ENCODE peak calls at places on chromosomes 5 and 9, in nine cellular contexts. R, W, P, T, C, H, Z, D and I are unnamed samples.

GRCh38 chr5:34048143-34048542 is 5.1 kb upstream of the C1QTNF3 start:
- DNase-seq in R (no peak), W (no peak), P (no peak), T (no peak), C (no peak), H (no peak), Z (no peak), D (no peak), I (no peak)

GRCh38 chr5:72815580-72816296 is 723 bp upstream of the TNPO1 start:
- DNase-seq in R (no peak), W (no peak), P (no peak), T (no peak), C (no peak), H (no peak), Z (no peak), D (no peak), I (no peak)

GRCh38 chr5:143213851-143214363 is 189.6 kb downstream of the NR3C1 start:
- DNase-seq in R (peak), W (no peak), P (no peak), T (no peak), C (no peak), H (no peak), Z (no peak), D (no peak), I (no peak)

GRCh38 chr9:137390553-137391410 is 32.2 kb downstream of the EXD3 start:
- DNase-seq in R (no peak), W (no peak), P (peak), T (no peak), C (no peak), H (no peak), Z (peak), D (no peak), I (no peak)

GRCh38 chr9:107784235-107784958 is 294.8 kb upstream of the KLF4 start:
- DNase-seq in R (peak), W (peak), P (no peak), T (no peak), C (no peak), H (peak), Z (no peak), D (peak), I (no peak)

GRCh38 chr9:130292104-130292503 is 26.5 kb downstream of the HMCN2 start:
- DNase-seq in R (no peak), W (no peak), P (no peak), T (no peak), C (no peak), H (peak), Z (no peak), D (no peak), I (no peak)

GRCh38 chr9:134984372-134985240 is 66.9 kb upstream of the FCN1 start:
- DNase-seq in R (no peak), W (no peak), P (peak), T (no peak), C (no peak), H (no peak), Z (no peak), D (no peak), I (peak)

GRCh38 chr5:80620206-80620605 is 34.2 kb upstream of the MSH3 start:
- DNase-seq in R (peak), W (no peak), P (no peak), T (no peak), C (no peak), H (no peak), Z (no peak), D (no peak), I (no peak)

GRCh38 chr9:33162721-33163311 is 4.3 kb downstream of the B4GALT1 start:
- DNase-seq in R (peak), W (peak), P (no peak), T (peak), C (no peak), H (peak), Z (no peak), D (no peak), I (no peak)

GRCh38 chr5:73437126-73438047 is 11.2 kb downstream of the FOXD1 start:
- DNase-seq in R (peak), W (no peak), P (no peak), T (no peak), C (no peak), H (no peak), Z (no peak), D (peak), I (no peak)

GRCh38 chr9:126068534-126069230 is 257.9 kb upstream of the MVB12B start:
- DNase-seq in R (no peak), W (no peak), P (no peak), T (no peak), C (no peak), H (no peak), Z (no peak), D (no peak), I (no peak)

GRCh38 chr5:9610344-9610743 is 19.8 kb downstream of the TAS2R1 start:
- DNase-seq in R (no peak), W (no peak), P (no peak), T (no peak), C (no peak), H (no peak), Z (no peak), D (no peak), I (no peak)

GRCh38 chr5:152607393-152608165 is 202.5 kb upstream of the NMUR2 start:
- DNase-seq in R (no peak), W (no peak), P (no peak), T (no peak), C (no peak), H (no peak), Z (no peak), D (no peak), I (no peak)

GRCh38 chr5:144189800-144190429 is 19.2 kb downstream of the KCTD16 start:
- DNase-seq in R (peak), W (no peak), P (no peak), T (peak), C (peak), H (no peak), Z (no peak), D (no peak), I (peak)

DNA sequence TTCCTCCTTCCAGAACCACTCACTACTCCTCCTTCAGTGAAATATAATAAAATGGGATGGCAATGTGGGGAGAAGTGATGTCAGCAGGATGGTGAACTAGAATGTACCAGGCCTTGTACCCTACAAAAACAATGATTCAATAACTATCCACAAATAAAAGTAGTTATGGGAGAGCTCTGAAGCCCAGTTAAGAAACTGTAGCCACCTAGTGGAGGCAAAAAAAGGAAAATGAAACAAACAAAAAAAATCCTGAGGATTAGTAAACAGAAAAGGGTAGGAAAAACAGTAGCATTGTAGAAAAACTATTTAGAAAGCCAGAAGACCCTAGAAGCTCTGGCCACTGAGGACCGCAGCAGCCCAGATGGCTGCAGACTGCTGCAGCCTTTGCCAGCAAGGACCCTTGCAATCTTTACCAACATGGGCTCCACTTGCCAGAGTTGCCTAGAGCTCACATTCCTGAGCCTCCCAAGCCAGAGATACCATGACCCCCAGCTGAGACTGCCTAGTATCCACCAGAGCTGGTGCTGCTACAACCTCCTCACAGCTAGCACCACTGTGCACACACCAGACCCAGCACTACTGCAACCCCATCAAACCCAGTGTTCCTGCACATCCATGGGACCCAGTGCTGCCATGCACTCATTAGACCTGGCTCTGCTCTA is 259.7 kb upstream of the MSX2 start:
- DNase-seq in R (no peak), W (no peak), P (no peak), T (no peak), C (no peak), H (no peak), Z (no peak), D (no peak), I (no peak)
- TF ChIP-seq CTCF in R (no peak), W (no peak), P (no peak), T (no peak), C (no peak), H (no peak), Z (no peak), D (peak), I (no peak)

GRCh38 chr9:69376651-69377050 is 51.6 kb downstream of the ENTREP1 start:
- DNase-seq in R (peak), W (peak), P (no peak), T (peak), C (no peak), H (peak), Z (no peak), D (no peak), I (no peak)
- H3K27ac ChIP-seq in R (no peak), W (no peak), P (no peak), T (peak), C (no peak), H (peak), Z (no peak), D (no peak), I (peak)

DNA sequence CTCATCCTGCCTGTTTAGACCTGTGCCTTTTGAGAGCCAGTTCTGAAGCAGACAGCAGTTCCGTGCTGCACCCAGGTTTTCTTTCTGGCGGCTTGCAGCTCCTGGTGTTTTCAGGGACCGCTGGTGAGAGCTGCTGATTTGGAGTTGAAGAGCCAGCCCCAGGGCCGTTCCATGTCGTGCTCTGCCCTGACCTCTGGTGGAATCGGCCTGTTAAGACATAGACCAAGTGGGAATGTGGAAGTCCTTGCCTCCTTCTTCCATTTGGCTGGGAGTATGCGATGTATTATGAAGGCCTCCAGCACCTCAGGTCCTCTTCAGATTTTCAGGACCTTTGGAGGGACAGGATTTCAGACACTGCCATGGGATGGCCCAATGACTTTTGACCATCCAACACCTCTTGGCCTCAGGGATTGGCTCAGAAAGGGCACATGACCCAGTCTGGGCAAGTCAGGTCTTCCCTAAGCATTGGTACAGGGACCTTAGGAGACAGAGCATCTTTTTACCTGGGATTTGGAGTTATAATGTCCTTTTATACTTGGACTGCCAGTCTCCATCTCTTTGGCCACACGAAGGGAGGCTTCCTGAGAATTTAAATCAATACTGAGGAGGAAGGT is 136.1 kb upstream of the CLINT1 start:
- DNase-seq in R (peak), W (peak), P (peak), T (peak), C (peak), H (peak), Z (peak), D (peak), I (peak)
- TF ChIP-seq CTCF in R (peak), W (peak), P (peak), T (peak), C (peak), H (peak), Z (peak), D (peak), I (peak)

GRCh38 chr5:177452688-177453638 is 6.3 kb downstream of the PRR7 start:
- DNase-seq in R (no peak), W (no peak), P (no peak), T (no peak), C (no peak), H (no peak), Z (peak), D (no peak), I (no peak)
- H3K27ac ChIP-seq in R (no peak), W (no peak), P (no peak), T (no peak), C (no peak), H (no peak), Z (peak), D (no peak), I (no peak)

GRCh38 chr9:78114581-78114980 is 83.0 kb upstream of the GNAQ start:
- DNase-seq in R (no peak), W (no peak), P (no peak), T (no peak), C (no peak), H (no peak), Z (no peak), D (no peak), I (no peak)

GRCh38 chr9:78109075-78109474 is 77.5 kb upstream of the GNAQ start:
- DNase-seq in R (no peak), W (no peak), P (no peak), T (no peak), C (no peak), H (no peak), Z (no peak), D (no peak), I (no peak)

GRCh38 chr9:78118742-78119473 is 87.3 kb upstream of the GNAQ start:
- DNase-seq in R (peak), W (no peak), P (no peak), T (no peak), C (no peak), H (no peak), Z (no peak), D (no peak), I (no peak)

GRCh38 chr9:78112004-78112403 is 80.4 kb upstream of the GNAQ start:
- DNase-seq in R (no peak), W (no peak), P (no peak), T (no peak), C (no peak), H (no peak), Z (no peak), D (no peak), I (no peak)

DNA sequence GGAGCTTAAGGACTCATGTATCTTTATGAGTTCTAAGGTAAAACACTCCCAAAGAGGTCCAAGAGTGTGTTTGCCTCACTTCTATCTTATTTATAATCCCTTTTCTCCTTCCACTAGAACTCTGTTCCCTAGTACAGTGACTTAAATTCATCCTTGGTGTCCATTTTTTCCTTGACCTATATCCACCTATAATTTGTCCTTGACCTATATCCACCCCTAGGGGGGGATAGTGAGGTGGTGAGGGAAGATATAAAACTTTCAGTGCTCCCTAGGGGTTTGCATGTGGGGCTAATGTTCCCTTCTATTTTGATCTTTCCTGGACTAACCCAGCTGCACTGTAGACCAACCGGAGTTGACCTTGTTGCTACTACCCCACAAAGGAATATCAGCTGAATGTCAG is 83.5 kb upstream of the GNAQ start:
- DNase-seq in R (no peak), W (no peak), P (no peak), T (no peak), C (no peak), H (no peak), Z (no peak), D (no peak), I (no peak)
- TF ChIP-seq CTCF in R (peak), W (no peak), P (peak), T (no peak), C (peak), H (no peak), Z (peak), D (peak), I (no peak)

GRCh38 chr9:120870206-120870605 is 6.8 kb downstream of the PHF19 start:
- DNase-seq in R (no peak), W (no peak), P (no peak), T (no peak), C (no peak), H (no peak), Z (no peak), D (no peak), I (peak)
- H3K27ac ChIP-seq in R (no peak), W (no peak), P (no peak), T (peak), C (no peak), H (no peak), Z (peak), D (no peak), I (peak)

DNA sequence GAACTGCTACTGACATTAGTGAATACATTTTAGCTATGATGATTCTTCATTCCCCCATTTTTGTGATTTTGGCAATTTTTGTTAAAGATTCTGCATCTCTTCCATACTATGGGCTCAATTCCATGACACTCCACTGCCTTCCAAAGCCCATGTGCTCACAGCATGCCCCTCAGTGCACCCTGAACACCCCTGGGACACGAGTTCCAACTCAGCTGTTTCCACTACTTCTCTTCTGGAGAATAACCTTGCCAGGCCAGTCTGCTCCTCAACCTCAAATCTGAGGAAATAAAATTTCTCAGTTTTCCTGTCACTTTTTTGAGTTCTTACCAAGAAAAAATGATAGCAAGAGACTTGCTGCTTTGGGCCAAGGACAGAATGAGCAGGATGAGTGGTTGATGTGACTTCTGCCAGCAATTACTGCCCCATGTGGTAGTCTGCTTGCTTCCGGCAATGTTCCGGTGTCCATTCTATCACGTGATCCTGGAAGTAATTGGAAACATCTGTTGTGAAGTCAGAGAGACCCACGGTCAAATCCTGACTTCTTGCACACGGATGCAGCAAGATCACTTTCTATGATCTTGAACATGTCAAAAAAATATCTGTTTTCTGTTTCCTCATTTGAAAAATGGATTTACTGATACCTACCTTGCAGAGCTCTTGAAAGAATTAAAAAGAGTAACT is 58.3 kb downstream of the EGFLAM start:
- DNase-seq in R (peak), W (peak), P (peak), T (no peak), C (no peak), H (no peak), Z (no peak), D (no peak), I (no peak)
- TF ChIP-seq CTCF in R (no peak), W (no peak), P (peak), T (no peak), C (no peak), H (no peak), Z (no peak), D (no peak), I (no peak)

GRCh38 chr9:86600977-86601376 is 246.8 kb upstream of the TUT7 start:
- DNase-seq in R (no peak), W (no peak), P (no peak), T (no peak), C (no peak), H (no peak), Z (no peak), D (no peak), I (no peak)

GRCh38 chr9:86601697-86602096 is 247.5 kb upstream of the TUT7 start:
- DNase-seq in R (peak), W (no peak), P (no peak), T (no peak), C (no peak), H (no peak), Z (no peak), D (no peak), I (no peak)

GRCh38 chr9:86600291-86600690 is 246.1 kb upstream of the TUT7 start:
- DNase-seq in R (peak), W (no peak), P (no peak), T (no peak), C (no peak), H (no peak), Z (no peak), D (no peak), I (no peak)

GRCh38 chr9:86604741-86605140 is 250.5 kb upstream of the TUT7 start:
- DNase-seq in R (peak), W (no peak), P (no peak), T (no peak), C (no peak), H (no peak), Z (no peak), D (no peak), I (no peak)

GRCh38 chr9:86602715-86603114 is 248.5 kb upstream of the TUT7 start:
- DNase-seq in R (no peak), W (no peak), P (no peak), T (no peak), C (no peak), H (no peak), Z (no peak), D (no peak), I (no peak)
- H3K27ac ChIP-seq in R (no peak), W (no peak), P (no peak), T (no peak), C (no peak), H (no peak), Z (no peak), D (no peak), I (no peak)

GRCh38 chr5:141392429-141393198 is at the start of gene PCDHGA8:
- DNase-seq in R (peak), W (no peak), P (no peak), T (no peak), C (no peak), H (no peak), Z (no peak), D (no peak), I (no peak)
- TF ChIP-seq CTCF in R (peak), W (no peak), P (no peak), T (no peak), C (no peak), H (no peak), Z (no peak), D (peak), I (no peak)

DNA sequence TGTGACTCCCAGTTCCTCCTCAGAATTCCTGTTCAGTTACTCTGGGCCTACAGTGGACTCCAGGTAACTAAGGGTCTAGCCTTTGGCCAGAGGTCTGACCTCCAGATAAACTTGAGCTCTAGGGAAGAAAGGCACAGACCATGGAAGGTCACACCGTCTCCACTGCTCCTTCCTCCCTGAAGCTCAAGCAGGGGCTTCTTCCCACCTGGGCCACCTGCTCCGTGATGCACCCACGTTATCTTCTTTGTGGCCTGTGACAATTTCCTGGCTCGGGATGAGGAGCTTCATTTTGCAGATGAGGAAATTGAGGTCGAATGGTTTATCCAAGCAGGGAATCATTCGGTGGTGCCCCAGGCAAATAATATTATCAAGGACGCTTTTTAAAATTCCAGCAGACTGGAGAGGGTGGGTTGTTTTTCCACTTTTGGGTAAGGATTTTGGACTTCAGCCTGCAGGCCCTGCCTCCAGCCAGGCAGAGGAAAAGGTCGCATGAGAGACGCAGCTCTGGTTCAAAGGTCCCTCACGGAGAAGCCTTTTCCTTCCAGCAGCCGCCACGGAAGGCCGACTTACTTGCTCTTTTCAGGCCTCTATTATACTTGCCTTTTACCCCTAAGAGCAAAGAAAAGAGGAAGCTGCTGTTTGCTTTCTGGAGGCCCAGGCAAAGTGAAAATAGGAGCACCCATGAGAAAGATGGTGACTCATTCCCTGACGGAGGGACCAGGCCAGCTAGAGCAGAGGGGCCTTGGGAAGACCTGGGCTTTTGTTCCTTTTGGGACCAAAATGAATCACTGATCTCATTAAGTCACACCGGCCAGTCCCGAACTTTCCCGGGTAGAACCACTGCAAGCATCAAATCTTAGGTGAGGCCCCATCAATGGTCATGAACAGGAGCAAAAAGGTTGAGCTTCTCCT is 22.8 kb upstream of the DUSP1 start:
- DNase-seq in R (peak), W (peak), P (no peak), T (no peak), C (no peak), H (no peak), Z (no peak), D (no peak), I (no peak)
- H3K27ac ChIP-seq in R (peak), W (peak), P (no peak), T (peak), C (no peak), H (peak), Z (peak), D (no peak), I (peak)